ENCODE peak calls at places on chromosome 16, in four cellular contexts. K is substantia nigra, U is foreskin fibroblast, J is posterior vena cava. Y is an unnamed sample.

GRCh38 chr16:12961621-12962020 is 60.2 kb downstream of the SHISA9 start:
- DNase-seq in K (no peak), U (no peak), J (no peak), Y (no peak)

GRCh38 chr16:47925811-47926460 is 229.9 kb downstream of the ABCC12 start:
- DNase-seq in K (no peak), U (peak; percentile 9), J (no peak), Y (no peak)

GRCh38 chr16:70688266-70688742 is 2.5 kb upstream of the MTSS2 start:
- DNase-seq in K (peak; percentile 88), U (no peak), J (no peak), Y (peak; percentile 39)

GRCh38 chr16:11586856-11587642 is at the start of gene LITAF:
- DNase-seq in K (peak; percentile 59), U (peak; percentile 57), J (peak; percentile 88), Y (peak; percentile 50)

GRCh38 chr16:11208916-11209665 is 46.9 kb downstream of the SOCS1 start:
- DNase-seq in K (no peak), U (no peak), J (no peak), Y (no peak)

GRCh38 chr16:15482748-15483118 is 48.3 kb downstream of the BMERB1 start:
- DNase-seq in K (no peak), U (no peak), J (no peak), Y (no peak)

GRCh38 chr16:87582221-87582965 is 19.9 kb upstream of the JPH3 start:
- DNase-seq in K (no peak), U (peak; percentile 69), J (peak; percentile 91), Y (peak; percentile 90)

GRCh38 chr16:2483160-2483559 is 8.2 kb downstream of the TBC1D24 start:
- DNase-seq in K (no peak), U (no peak), J (no peak), Y (no peak)

GRCh38 chr16:4989391-4990006 is 31.4 kb downstream of the SEC14L5 start:
- DNase-seq in K (no peak), U (no peak), J (no peak), Y (no peak)

GRCh38 chr16:9797306-9797705 is 384.9 kb downstream of the GRIN2A start:
- DNase-seq in K (no peak), U (peak; percentile 50), J (no peak), Y (peak; percentile 88)

GRCh38 chr16:86272744-86273143 is 237.6 kb upstream of the FOXF1 start:
- DNase-seq in K (no peak), U (no peak), J (no peak), Y (no peak)

GRCh38 chr16:2928796-2929195 is 17.1 kb downstream of the FLYWCH1 start:
- DNase-seq in K (no peak), U (no peak), J (no peak), Y (no peak)

GRCh38 chr16:79609861-79610260 is 9.3 kb upstream of the MAF start:
- DNase-seq in K (no peak), U (no peak), J (no peak), Y (no peak)

GRCh38 chr16:87133112-87133850 is 183.9 kb downstream of the C16orf95 start:
- DNase-seq in K (no peak), U (no peak), J (peak; percentile 59), Y (no peak)

GRCh38 chr16:84144301-84144858 is 597 bp downstream of the HSDL1 start:
- DNase-seq in K (peak; percentile 21), U (no peak), J (peak; percentile 82), Y (peak; percentile 9)

GRCh38 chr16:19115148-19116021 is 1.6 kb downstream of the ITPRIPL2 start:
- DNase-seq in K (no peak), U (no peak), J (no peak), Y (no peak)

GRCh38 chr16:68013440-68013839 is 2.3 kb downstream of the DPEP2NB start:
- DNase-seq in K (no peak), U (no peak), J (no peak), Y (no peak)

GRCh38 chr16:89720520-89720858 is 209 bp downstream of the VPS9D1 start:
- DNase-seq in K (peak; percentile 71), U (no peak), J (no peak), Y (peak; percentile 23)

GRCh38 chr16:89067677-89068076 is 26.0 kb upstream of the ACSF3 start:
- DNase-seq in K (no peak), U (no peak), J (no peak), Y (no peak)

GRCh38 chr16:85446846-85447656 is 166.1 kb upstream of the GSE1 start:
- DNase-seq in K (no peak), U (no peak), J (no peak), Y (no peak)

GRCh38 chr16:25493136-25493811 is 198.5 kb upstream of the HS3ST4 start:
- DNase-seq in K (no peak), U (no peak), J (no peak), Y (peak; percentile 25)

GRCh38 chr16:1101573-1102332 is 5.7 kb upstream of the C1QTNF8 start:
- DNase-seq in K (no peak), U (no peak), J (no peak), Y (no peak)

GRCh38 chr16:85398050-85398451 is 215.1 kb upstream of the GSE1 start:
- DNase-seq in K (no peak), U (no peak), J (peak; percentile 48), Y (no peak)

GRCh38 chr16:57818377-57819055 is 16.2 kb upstream of the KIFC3 start:
- DNase-seq in K (no peak), U (no peak), J (no peak), Y (no peak)

GRCh38 chr16:56749806-56750491 is 20.0 kb downstream of the NUP93 start:
- DNase-seq in K (no peak), U (no peak), J (no peak), Y (no peak)

GRCh38 chr16:54473201-54473993 is 186.8 kb upstream of the IRX3 start:
- DNase-seq in K (no peak), U (no peak), J (no peak), Y (peak; percentile 51)

GRCh38 chr16:13223666-13224065 is 322.3 kb downstream of the SHISA9 start:
- DNase-seq in K (no peak), U (no peak), J (no peak), Y (no peak)

GRCh38 chr16:6682142-6682811 is 650.4 kb upstream of the RBFOX1 start:
- DNase-seq in K (peak; percentile 26), U (no peak), J (no peak), Y (no peak)

GRCh38 chr16:89094252-89094901 is 725 bp downstream of the ACSF3 start:
- DNase-seq in K (no peak), U (no peak), J (no peak), Y (peak; percentile 27)

GRCh38 chr16:65178151-65178550 is 56.3 kb upstream of the CDH11 start:
- DNase-seq in K (no peak), U (peak; percentile 52), J (no peak), Y (peak; percentile 68)

GRCh38 chr16:12629271-12629670 is 174.4 kb downstream of the CPPED1 start:
- DNase-seq in K (no peak), U (no peak), J (no peak), Y (no peak)

GRCh38 chr16:77437859-77438258 is 3.0 kb upstream of the ADAMTS18 start:
- DNase-seq in K (no peak), U (no peak), J (no peak), Y (peak; percentile 52)

GRCh38 chr16:11183035-11183812 is 72.8 kb downstream of the SOCS1 start:
- DNase-seq in K (no peak), U (no peak), J (no peak), Y (no peak)

Y was measured in fibroblast of lung.